ENCODE peak calls at places on chromosomes 5 and 9, in four cellular contexts. B, G, Q and X are unnamed samples.

GRCh38 chr9:120935383-120935857 is 8.8 kb upstream of the TRAF1 start:
- DNase-seq in B (peak), Q (no peak), G (peak), X (no peak)

GRCh38 chr9:116899337-116900006 is 212.4 kb downstream of the TRIM32 start:
- DNase-seq in B (peak), Q (no peak), G (peak), X (no peak)

GRCh38 chr9:112970939-112971338 is 41.1 kb downstream of the ZNF883 start:
- DNase-seq in Q (no peak), G (peak), B (no peak), X (no peak)

GRCh38 chr5:175797521-175798038 is 73.8 kb upstream of the CPLX2 start:
- DNase-seq in G (peak), B (no peak), Q (no peak), X (no peak)

GRCh38 chr5:64457846-64458245 is 48.0 kb upstream of the RGS7BP start:
- DNase-seq in Q (no peak), G (peak), B (no peak), X (no peak)

GRCh38 chr9:37417857-37418618 is 4.5 kb upstream of the GRHPR start:
- DNase-seq in B (no peak), Q (no peak), G (peak), X (no peak)

GRCh38 chr9:127058645-127059021 is 63.8 kb downstream of the ANGPTL2 start:
- DNase-seq in Q (no peak), G (no peak), B (no peak), X (no peak)

GRCh38 chr5:178279026-178279722 is 46.6 kb upstream of the PHYKPL start:
- DNase-seq in G (no peak), Q (no peak), B (no peak), X (no peak)

GRCh38 chr5:179198865-179199645 is 138.9 kb downstream of the ZNF354C start:
- DNase-seq in G (no peak), B (no peak), Q (no peak), X (no peak)

GRCh38 chr5:9483779-9484178 is 62.1 kb downstream of the SEMA5A start:
- DNase-seq in G (no peak), B (no peak), Q (no peak), X (no peak)

GRCh38 chr9:101235105-101235866 is 149.5 kb downstream of the BAAT start:
- DNase-seq in Q (no peak), B (no peak), G (peak), X (no peak)

GRCh38 chr5:110086658-110087388 is 397.1 kb downstream of the MAN2A1 start:
- DNase-seq in Q (no peak), B (no peak), G (peak), X (no peak)

GRCh38 chr5:45109636-45110035 is 300.9 kb downstream of the MRPS30 start:
- DNase-seq in B (no peak), Q (no peak), G (no peak), X (no peak)

GRCh38 chr9:105449081-105449480 is 1.2 kb downstream of the FSD1L start:
- DNase-seq in G (no peak), Q (no peak), B (no peak), X (no peak)

GRCh38 chr9:112757300-112757883 is 6.8 kb downstream of the SNX30 start:
- DNase-seq in B (peak), G (peak), Q (no peak), X (no peak)

GRCh38 chr9:120648581-120648980 is 65.7 kb downstream of the MEGF9 start:
- DNase-seq in G (no peak), B (no peak), Q (no peak), X (no peak)

GRCh38 chr5:73188764-73189521 is 15.9 kb downstream of the TMEM174 start:
- DNase-seq in G (no peak), Q (no peak), B (no peak), X (no peak)

GRCh38 chr5:56506586-56506985 is 273.5 kb upstream of the ANKRD55 start:
- DNase-seq in B (no peak), Q (no peak), G (no peak), X (no peak)

GRCh38 chr5:33401482-33402390 is 39.0 kb upstream of the TARS1 start:
- DNase-seq in Q (no peak), G (peak), B (peak), X (no peak)

GRCh38 chr9:112142420-112142819 is 32.7 kb downstream of the SUSD1 start:
- DNase-seq in Q (no peak), B (no peak), G (peak), X (no peak)

GRCh38 chr5:128038641-128039040 is 44.9 kb upstream of the SLC12A2 start:
- DNase-seq in Q (no peak), B (no peak), G (peak), X (no peak)

DNA sequence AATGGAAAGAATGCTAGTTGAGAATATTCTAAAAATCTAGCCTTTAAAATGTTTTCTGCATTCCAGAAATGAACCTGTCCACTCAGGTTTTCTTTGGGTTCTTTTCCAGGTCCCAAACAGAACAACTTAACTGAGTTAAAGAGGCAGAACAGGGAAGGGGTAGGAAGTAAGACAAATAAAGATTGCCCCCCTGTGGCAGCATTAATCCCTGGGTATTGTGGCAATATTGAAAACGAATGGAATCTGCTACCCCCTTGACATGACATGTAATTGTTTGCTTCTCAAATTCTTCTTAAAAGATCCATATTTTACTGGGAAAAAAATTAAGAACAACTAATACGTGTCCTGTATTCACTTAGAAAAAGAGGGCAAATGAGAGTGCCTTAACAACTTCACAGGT is 9.3 kb upstream of the RBM22 start:
- DNase-seq in Q (no peak), G (peak), B (no peak), X (no peak)
- TF ChIP-seq CTCF in Q (no peak), G (peak), B (peak), X (no peak)

GRCh38 chr5:59503223-59503622 is 390.3 kb downstream of the PDE4D start:
- DNase-seq in B (no peak), Q (no peak), G (no peak), X (no peak)

DNA sequence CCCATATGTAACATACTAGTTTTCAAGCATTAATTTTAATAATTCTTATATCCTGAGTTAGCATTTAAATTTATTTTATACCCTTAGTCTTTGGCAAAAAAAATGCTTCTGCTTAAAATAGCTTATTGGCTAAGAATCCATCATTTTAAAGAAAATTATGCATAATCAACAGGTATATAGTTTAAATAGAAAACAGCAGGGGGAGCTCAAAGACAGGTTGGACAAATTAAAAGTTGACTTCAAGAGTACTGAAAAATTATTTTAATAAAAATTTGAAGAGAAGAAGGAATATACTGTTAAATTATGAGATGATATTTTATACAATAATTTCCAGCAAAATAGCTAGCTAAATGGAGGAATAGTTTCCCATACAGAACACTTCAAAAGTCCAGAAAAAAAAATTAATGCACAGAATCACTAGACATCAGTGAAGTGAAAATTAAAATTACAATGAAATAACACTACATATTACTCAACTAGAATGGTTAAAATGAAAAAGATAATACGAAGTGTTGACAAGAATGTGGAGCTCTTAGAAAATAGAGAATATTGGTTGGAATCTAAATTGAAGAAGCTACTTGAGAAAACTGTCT is 387.1 kb downstream of the PDE4D start:
- DNase-seq in B (no peak), Q (no peak), G (peak), X (no peak)
- TF ChIP-seq CTCF in B (peak), Q (peak), G (peak), X (no peak)

DNA sequence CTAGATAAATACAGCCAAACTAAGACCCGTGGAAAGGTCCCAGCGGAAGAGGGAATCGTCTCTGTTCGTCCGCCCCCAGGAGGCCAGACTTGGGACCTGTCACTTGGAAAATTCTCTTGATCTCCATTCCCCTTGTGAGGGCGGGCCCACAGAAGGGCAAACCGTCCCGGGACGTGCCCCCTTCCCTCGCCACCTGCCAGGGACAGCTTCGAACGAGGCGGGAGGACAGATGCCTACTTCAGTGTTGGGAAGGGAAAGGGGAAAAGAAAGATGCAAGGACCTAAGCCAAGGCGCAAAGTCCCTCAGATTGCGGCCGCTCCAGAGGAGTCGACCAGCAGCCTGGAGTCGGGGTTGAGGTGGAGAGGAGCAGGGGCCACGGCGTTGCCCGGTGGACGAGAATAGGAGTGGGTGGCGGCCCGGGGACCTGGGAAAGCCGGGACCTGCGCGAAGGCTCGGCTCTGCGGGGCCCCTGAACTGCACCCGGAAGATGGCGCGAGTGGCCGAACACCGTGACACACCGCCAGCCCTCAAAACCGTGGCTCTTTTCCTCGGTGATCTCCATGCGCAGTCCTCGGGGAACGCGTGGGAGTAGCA is 4.4 kb upstream of the EBF1 start:
- DNase-seq in B (no peak), Q (no peak), G (peak), X (peak)
- TF ChIP-seq CTCF in B (no peak), Q (no peak), G (peak), X (no peak)

GRCh38 chr9:93587651-93588347 is 11.4 kb downstream of the PHF2 start:
- DNase-seq in G (no peak), B (no peak), Q (no peak), X (no peak)
- TF ChIP-seq CTCF in G (peak), B (no peak), Q (no peak), X (no peak)